ENCODE peak calls at places on chromosomes 1 and 21, in nine cellular contexts. G is endothelial cell, T is MCF 10A, M is A549, D is heart left ventricle, X is GM10248, W is IMR-90, Y is right lobe of liver, V is kidney epithelial cell. E is an unnamed sample.

GRCh38 chr1:24727490-24728214 is 17.6 kb upstream of the CLIC4 start:
- DNase-seq in V (no peak), X (peak), Y (peak), M (no peak), D (peak), W (peak), G (no peak), T (no peak), E (no peak)

GRCh38 chr1:80448081-80448480 is 1352.7 kb upstream of the ADGRL2 start:
- DNase-seq in G (no peak), M (no peak), X (no peak), V (no peak), W (peak), Y (no peak), T (no peak), D (no peak), E (no peak)

GRCh38 chr21:41387824-41388223 is 26.0 kb downstream of the MX2 start:
- DNase-seq in Y (no peak), X (no peak), T (no peak), D (no peak), V (no peak), G (no peak), W (no peak), M (no peak), E (no peak)

GRCh38 chr1:209434066-209434465 is 149.4 kb upstream of the CAMK1G start:
- DNase-seq in G (no peak), M (no peak), Y (no peak), V (no peak), D (no peak), X (no peak), W (no peak), T (peak), E (no peak)

GRCh38 chr1:228340686-228341449 is 65.8 kb downstream of the TRIM11 start:
- DNase-seq in V (no peak), D (peak), Y (peak), W (no peak), G (no peak), X (no peak), M (no peak), T (no peak), E (peak)

GRCh38 chr1:154501423-154502065 is 475 bp upstream of the TDRD10 start:
- DNase-seq in V (no peak), X (peak), D (peak), M (no peak), G (peak), W (no peak), Y (peak), T (no peak), E (peak)

GRCh38 chr21:45506241-45506817 is 35.9 kb downstream of the SLC19A1 start:
- DNase-seq in X (no peak), G (no peak), D (peak), V (no peak), W (no peak), T (no peak), Y (peak), M (no peak), E (peak)

GRCh38 chr21:39961251-39961650 is 94.0 kb downstream of the PCP4 start:
- DNase-seq in X (no peak), T (no peak), M (no peak), W (no peak), D (no peak), V (no peak), G (no peak), Y (no peak), E (no peak)

GRCh38 chr1:112337028-112337531 is 58.9 kb upstream of the CTTNBP2NL start:
- DNase-seq in V (no peak), D (no peak), T (peak), G (peak), W (peak), M (peak), X (peak), Y (peak), E (peak)

GRCh38 chr21:26842976-26843911 is 2.0 kb downstream of the ADAMTS1 start:
- DNase-seq in X (no peak), V (peak), Y (peak), G (peak), M (no peak), W (peak), D (peak), T (peak), E (peak)
- TF ChIP-seq CTCF in X (no peak), V (peak), Y (no peak), G (peak), M (no peak), W (no peak), D (peak), T (peak), E (no peak)

DNA sequence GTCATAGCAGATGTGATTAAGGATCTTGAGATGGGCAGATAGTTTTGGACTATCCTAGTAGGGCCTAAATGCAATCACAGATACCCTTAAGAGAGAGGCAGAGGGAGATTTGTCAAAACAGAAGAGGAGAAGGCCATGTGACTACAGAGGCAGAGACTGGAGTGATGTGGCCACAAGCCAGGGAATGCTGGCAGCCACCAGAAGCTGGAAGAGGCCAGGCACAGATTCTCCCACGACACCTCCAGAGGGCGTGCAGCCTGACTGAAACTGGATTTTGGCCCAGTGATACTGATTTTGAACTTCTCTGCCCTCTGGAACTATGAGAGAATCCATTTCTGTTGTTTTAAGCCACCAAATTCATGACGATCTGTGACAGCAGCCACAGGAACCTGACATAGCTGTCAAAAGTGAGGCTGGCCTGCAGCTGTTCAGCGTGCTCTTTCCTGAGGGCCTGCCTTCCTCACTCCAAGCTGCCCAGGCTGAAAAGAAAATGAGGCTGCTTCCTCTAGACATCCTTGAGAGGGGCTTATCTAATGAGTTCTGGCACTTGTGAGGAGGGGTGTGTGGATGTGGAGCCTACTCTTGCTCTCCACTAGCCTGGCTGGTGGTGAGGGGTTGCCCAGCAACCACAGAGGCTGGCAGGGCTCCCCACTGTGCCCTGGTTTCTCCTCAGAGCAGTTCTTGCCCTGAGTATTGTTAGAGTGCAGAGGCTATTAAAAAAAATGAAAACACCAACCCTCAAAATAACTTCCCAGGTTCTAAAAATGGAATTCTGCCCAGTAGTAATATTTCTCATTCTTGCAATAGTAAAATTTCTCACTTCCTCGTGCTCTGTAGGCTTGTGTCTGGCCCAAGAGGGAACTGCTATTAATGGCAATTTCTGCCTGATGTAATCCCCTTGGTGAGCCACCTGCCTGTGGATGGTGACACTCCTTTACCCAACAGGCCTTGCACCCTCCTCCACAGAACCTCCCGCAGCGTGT is 52.4 kb upstream of the EPS8L3 start:
- DNase-seq in D (no peak), X (peak), V (no peak), W (no peak), T (no peak), Y (no peak), G (no peak), M (no peak), E (no peak)
- TF ChIP-seq CTCF in D (no peak), X (no peak), V (no peak), W (no peak), T (no peak), Y (no peak), G (no peak), M (no peak), E (no peak)

GRCh38 chr1:116360435-116361173 is 12.4 kb upstream of the ATP1A1 start:
- DNase-seq in Y (no peak), T (peak), M (no peak), V (no peak), G (no peak), D (no peak), X (peak), W (peak), E (no peak)
- TF ChIP-seq CTCF in Y (peak), T (peak), M (peak), V (peak), G (no peak), D (peak), X (peak), W (peak), E (no peak)

GRCh38 chr1:192506741-192507155 is 68.8 kb upstream of the RGS1 start:
- DNase-seq in G (no peak), W (peak), M (peak), T (peak), V (no peak), D (no peak), Y (no peak), X (peak), E (no peak)
- TF ChIP-seq CTCF in G (no peak), W (peak), M (peak), T (no peak), V (peak), D (peak), Y (no peak), X (peak), E (peak)

DNA sequence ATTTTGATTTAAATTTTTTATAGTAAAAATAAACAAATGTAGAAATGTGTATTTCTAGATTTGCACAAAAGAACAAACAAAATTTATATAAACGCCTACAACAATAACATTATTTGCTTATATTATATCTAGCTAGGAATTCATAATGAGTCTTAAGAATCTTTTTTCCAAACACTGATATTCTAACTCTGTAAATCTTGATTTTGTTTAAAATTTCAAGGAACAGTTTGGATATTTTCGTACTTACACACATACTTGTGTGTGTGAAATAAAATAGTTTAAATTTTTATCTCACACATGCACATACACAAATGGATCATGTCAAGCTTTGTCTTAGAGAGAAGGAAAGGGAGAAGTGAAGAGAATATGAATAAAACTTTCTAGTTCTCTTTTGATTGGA is 868.1 kb downstream of the LTN1 start:
- DNase-seq in X (no peak), T (no peak), D (no peak), M (no peak), Y (no peak), V (no peak), W (peak), G (no peak), E (no peak)
- TF ChIP-seq CTCF in X (no peak), T (no peak), D (no peak), M (no peak), Y (no peak), V (no peak), W (no peak), G (no peak), E (no peak)

DNA sequence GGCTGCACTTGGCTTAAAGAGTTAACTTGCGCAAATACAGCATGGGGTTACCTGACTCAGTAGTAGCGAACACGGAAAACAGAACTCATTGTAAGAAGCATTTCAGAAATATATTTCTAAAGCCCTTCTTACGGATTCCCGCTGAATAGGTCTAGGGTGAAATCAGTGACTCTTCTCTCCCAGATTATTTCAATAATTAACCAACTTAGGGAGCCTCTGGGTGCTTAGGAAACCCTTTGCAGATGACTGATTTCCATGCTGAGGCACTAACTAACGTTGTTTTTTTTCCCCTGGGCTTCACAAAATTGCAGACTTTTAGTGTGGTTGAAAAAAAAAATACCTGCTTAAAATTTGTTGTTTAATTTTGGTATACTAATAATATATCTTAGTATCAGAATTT is 40.3 kb downstream of the BTG3 start:
- DNase-seq in G (no peak), W (no peak), M (no peak), X (no peak), Y (no peak), V (peak), T (no peak), D (no peak), E (no peak)
- TF ChIP-seq CTCF in G (no peak), W (no peak), M (no peak), X (no peak), Y (no peak), V (no peak), T (no peak), D (no peak), E (no peak)

E was measured in nephron progenitor cell.